ENCODE peak calls at places on chromosomes 16 and 17, in five cellular contexts. G, B, R, W and I are unnamed samples.

GRCh38 chr17:82172461-82173160 is 40.0 kb downstream of the CCDC57 start:
- DNase-seq in G (no peak), W (no peak), B (no peak), R (no peak), I (no peak)

GRCh38 chr17:4858880-4859260 is 25.7 kb downstream of the MINK1 start:
- DNase-seq in B (no peak), R (peak; percentile 57), G (peak; percentile 63), W (no peak), I (peak; percentile 40)

GRCh38 chr16:3745751-3746355 is 28.5 kb upstream of the TRAP1 start:
- DNase-seq in B (no peak), G (no peak), W (no peak), R (peak; percentile 14), I (no peak)

GRCh38 chr17:73203135-73203787 is 10.4 kb downstream of the COG1 start:
- DNase-seq in R (no peak), G (peak; percentile 47), W (no peak), B (no peak), I (no peak)

GRCh38 chr16:55912022-55912421 is 36.8 kb upstream of the CES5A start:
- DNase-seq in G (no peak), B (no peak), R (no peak), W (no peak), I (no peak)

GRCh38 chr16:9136596-9136995 is 45.2 kb downstream of the HAPSTR1 start:
- DNase-seq in W (no peak), R (no peak), G (no peak), B (no peak), I (no peak)

GRCh38 chr16:14501331-14502255 is 128.5 kb downstream of the PARN start:
- DNase-seq in B (peak; percentile 74), W (peak; percentile 63), G (peak; percentile 87), R (peak; percentile 96), I (peak; percentile 82)

GRCh38 chr16:49350265-49351103 is 23.1 kb upstream of the C16orf78 start:
- DNase-seq in G (peak; percentile 67), R (peak; percentile 59), B (peak; percentile 28), W (peak; percentile 73), I (peak; percentile 82)

GRCh38 chr17:60426596-60426995 is 4.3 kb downstream of the CHCT1 start:
- DNase-seq in G (no peak), R (no peak), B (no peak), W (no peak), I (no peak)

GRCh38 chr17:17019891-17020456 is 22.3 kb upstream of the MPRIP start:
- DNase-seq in G (no peak), W (no peak), B (no peak), R (no peak), I (no peak)

GRCh38 chr17:48037036-48037881 is at the start of gene COPZ2:
- DNase-seq in B (peak; percentile 49), W (peak; percentile 70), G (no peak), R (peak; percentile 91), I (peak; percentile 61)

GRCh38 chr16:83315271-83315670 is 492.5 kb upstream of the HSBP1 start:
- DNase-seq in B (no peak), R (peak; percentile 72), W (no peak), G (no peak), I (no peak)

GRCh38 chr16:65975049-65975708 is 391.3 kb upstream of the CDH5 start:
- DNase-seq in G (peak; percentile 90), R (peak; percentile 78), W (peak; percentile 5), B (no peak), I (peak; percentile 8)

GRCh38 chr16:32116080-32116479 is 137.0 kb upstream of the TP53TG3D start:
- DNase-seq in R (peak; percentile 7), G (no peak), B (peak; percentile 10), W (no peak), I (no peak)

GRCh38 chr16:24729967-24730815 is 740 bp downstream of the TNRC6A start:
- DNase-seq in G (no peak), R (peak; percentile 65), W (peak; percentile 31), B (peak; percentile 19), I (peak; percentile 51)

GRCh38 chr16:56478228-56479049 is 27.1 kb downstream of the OGFOD1 start:
- DNase-seq in B (no peak), R (no peak), W (no peak), G (no peak), I (no peak)

GRCh38 chr17:57401556-57402488 is 145.5 kb downstream of the MSI2 start:
- DNase-seq in G (no peak), W (peak; percentile 62), R (no peak), B (no peak), I (peak; percentile 72)

GRCh38 chr17:73681946-73682345 is 37.7 kb upstream of the SDK2 start:
- DNase-seq in G (no peak), R (no peak), W (no peak), B (no peak), I (no peak)

GRCh38 chr17:45782889-45783592 is 1.1 kb upstream of the CRHR1 start:
- DNase-seq in G (no peak), R (peak; percentile 31), W (peak; percentile 90), B (no peak), I (peak; percentile 80)

GRCh38 chr17:76735586-76736348 is 1.4 kb downstream of the SRSF2 start:
- DNase-seq in R (peak; percentile 31), B (peak; percentile 47), G (no peak), W (no peak), I (no peak)

GRCh38 chr16:9308300-9309209 is 217.1 kb downstream of the HAPSTR1 start:
- DNase-seq in R (no peak), B (no peak), G (no peak), W (no peak), I (no peak)

GRCh38 chr16:84105286-84105815 is 11.4 kb downstream of the MBTPS1 start:
- DNase-seq in B (no peak), R (no peak), W (no peak), G (no peak), I (no peak)

GRCh38 chr17:45808845-45809244 is 24.7 kb downstream of the CRHR1 start:
- DNase-seq in B (no peak), G (no peak), W (no peak), R (no peak), I (no peak)

GRCh38 chr17:82632461-82632860 is 15.8 kb downstream of the WDR45B start:
- DNase-seq in B (no peak), R (peak; percentile 49), W (no peak), G (no peak), I (no peak)

GRCh38 chr17:80872999-80873951 is 118.4 kb upstream of the CHMP6 start:
- DNase-seq in W (peak; percentile 93), G (peak; percentile 36), B (no peak), R (peak; percentile 74), I (peak; percentile 85)

GRCh38 chr17:55159251-55159650 is 105.5 kb upstream of the HLF start:
- DNase-seq in W (no peak), G (peak; percentile 55), R (peak; percentile 27), B (no peak), I (no peak)

GRCh38 chr16:50731989-50732589 is 9.8 kb upstream of the CYLD start:
- DNase-seq in W (no peak), B (no peak), R (no peak), G (no peak), I (no peak)

GRCh38 chr17:39281806-39282205 is 56.1 kb upstream of the STAC2 start:
- DNase-seq in G (no peak), R (peak; percentile 49), B (no peak), W (no peak), I (no peak)

GRCh38 chr17:5881849-5882248 is 188.3 kb upstream of the WSCD1 start:
- DNase-seq in B (no peak), W (no peak), R (no peak), G (no peak), I (no peak)

GRCh38 chr16:30896203-30896889 is at the start of gene CTF1:
- DNase-seq in B (no peak), G (peak; percentile 53), W (peak; percentile 92), R (peak; percentile 85), I (peak; percentile 85)

GRCh38 chr17:38454528-38454927 is 26.3 kb downstream of the ARHGAP23 start:
- DNase-seq in G (peak; percentile 79), W (no peak), R (peak; percentile 90), B (no peak), I (no peak)

GRCh38 chr16:11315499-11315898 is 29.8 kb upstream of the RMI2 start:
- DNase-seq in B (no peak), G (peak; percentile 12), R (peak; percentile 9), W (peak; percentile 94), I (peak; percentile 100)
- H3K4me1 ChIP-seq in B (peaks cover 23% of the 10 kb centered on the region), G (peaks cover 8% of the 10 kb centered on the region), R (peaks cover 20% of the 10 kb centered on the region), W (peaks cover 15% of the 10 kb centered on the region), I (peaks cover 60% of the 10 kb centered on the region)

GRCh38 chr17:72125742-72126141 is 4.9 kb downstream of the SOX9 start:
- DNase-seq in W (no peak), B (no peak), R (peak; percentile 63), G (peak; percentile 59), I (no peak)
- TF ChIP-seq EZH2phosphoT487 in W (no peak), B (no peak), R (no peak), G (no peak), I (no peak)

GRCh38 chr16:69326172-69326873 is 4.1 kb downstream of the PDF start:
- DNase-seq in B (no peak), R (no peak), W (no peak), G (no peak), I (no peak)
- H3K4me1 ChIP-seq in B (peaks cover 19% of the 10 kb centered on the region), R (peaks cover 28% of the 10 kb centered on the region), W (peaks cover 22% of the 10 kb centered on the region), G (peaks cover 21% of the 10 kb centered on the region), I (peaks cover 21% of the 10 kb centered on the region)

GRCh38 chr17:7989781-7990655 is 12.4 kb upstream of the GUCY2D start:
- DNase-seq in R (peak; percentile 75), B (peak; percentile 89), G (peak; percentile 80), W (peak; percentile 89), I (peak; percentile 95)
- TF ChIP-seq EZH2phosphoT487 in R (no peak), B (no peak), G (no peak), W (no peak), I (no peak)

DNA sequence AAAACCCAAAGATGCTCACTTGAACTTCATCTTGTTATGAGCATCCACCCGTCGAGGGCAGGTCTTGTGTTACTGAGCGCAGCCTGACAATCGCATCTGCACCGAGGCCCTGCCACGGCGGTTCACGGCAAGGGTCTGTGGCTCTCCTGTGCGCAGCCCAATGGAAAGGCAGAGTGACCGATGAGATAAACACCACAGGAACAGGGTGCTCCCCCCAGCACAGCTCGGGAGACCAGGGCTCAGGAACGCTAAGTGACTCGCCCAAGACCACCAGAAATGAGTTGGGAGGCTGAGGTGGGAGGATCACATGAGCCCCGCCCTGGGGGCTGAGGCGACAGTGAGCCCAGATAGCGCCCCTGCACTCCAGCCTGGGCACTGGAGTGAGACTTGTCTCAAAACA is 134.7 kb downstream of the ANKRD11 start:
- DNase-seq in G (no peak), W (no peak), R (no peak), B (no peak), I (no peak)
- H3K4me1 ChIP-seq in G (no peaks in the 10 kb centered on the region), W (peaks cover 22% of the 10 kb centered on the region), R (no peaks in the 10 kb centered on the region), B (no peaks in the 10 kb centered on the region), I (peaks cover 37% of the 10 kb centered on the region)

DNA sequence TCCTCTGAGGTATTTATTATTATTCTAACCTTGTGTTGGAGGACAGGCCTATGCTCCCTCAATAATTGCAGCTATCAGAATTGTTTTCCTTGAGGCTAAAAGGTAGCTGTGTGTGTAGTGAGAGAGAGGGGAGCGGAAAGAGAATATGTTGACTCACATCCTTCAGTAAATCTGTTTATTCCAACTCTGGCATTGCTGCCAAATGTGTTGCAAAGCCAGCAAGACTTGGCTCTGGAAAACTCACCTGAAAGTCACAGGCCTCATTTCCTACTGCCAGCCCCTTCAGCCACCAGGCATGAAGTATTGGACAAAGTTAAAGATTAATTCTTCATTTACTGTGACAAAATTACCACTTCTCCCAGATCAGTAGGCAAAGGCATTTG is 9.6 kb downstream of the CA10 start:
- DNase-seq in R (no peak), G (peak; percentile 88), W (no peak), B (no peak), I (no peak)
- TF ChIP-seq EZH2phosphoT487 in R (no peak), G (no peak), W (no peak), B (no peak), I (no peak)